ENCODE peak calls at places on chromosomes 13 and 19, in six cellular contexts. I is colonic mucosa, U is tibial artery, J is A549, X is AG10803, O is mucosa of descending colon. B is an unnamed sample.

GRCh38 chr13:48220592-48221300 is 12.3 kb upstream of the ITM2B start:
- DNase-seq in O (no peak), I (no peak), X (no peak), U (no peak), J (no peak), B (no peak)

GRCh38 chr19:11041194-11041593 is 48.1 kb upstream of the LDLR start:
- DNase-seq in U (no peak), O (no peak), X (no peak), I (no peak), J (no peak), B (no peak)

GRCh38 chr13:53005631-53006030 is 23.0 kb upstream of the OLFM4 start:
- DNase-seq in O (no peak), U (no peak), J (no peak), X (no peak), I (no peak), B (no peak)

GRCh38 chr19:15195381-15195964 is 5.3 kb downstream of the NOTCH3 start:
- DNase-seq in I (peak), X (peak), J (peak), O (peak), U (peak), B (no peak)

GRCh38 chr13:34863360-34864135 is 78.5 kb upstream of the NBEA start:
- DNase-seq in J (peak), X (peak), I (no peak), O (no peak), U (no peak), B (no peak)

GRCh38 chr19:27776524-27776923 is 1436.4 kb downstream of the UQCRFS1 start:
- DNase-seq in I (no peak), U (no peak), O (no peak), X (no peak), J (no peak), B (no peak)

GRCh38 chr19:49463960-49464740 is 9.9 kb upstream of the FLT3LG start:
- DNase-seq in X (no peak), O (no peak), I (no peak), U (no peak), J (no peak), B (no peak)

GRCh38 chr13:92379371-92379770 is 847.2 kb upstream of the GPC6 start:
- DNase-seq in U (no peak), O (no peak), J (no peak), I (no peak), X (no peak), B (no peak)

GRCh38 chr19:4007836-4008539 is 452 bp downstream of the PIAS4 start:
- DNase-seq in I (peak), J (no peak), U (no peak), X (no peak), O (peak), B (no peak)

GRCh38 chr19:33460221-33460908 is 61.2 kb downstream of the PEPD start:
- DNase-seq in X (no peak), U (peak), I (no peak), O (no peak), J (no peak), B (peak)

GRCh38 chr13:109209526-109209925 is 576.9 kb downstream of the IRS2 start:
- DNase-seq in O (no peak), U (no peak), J (no peak), I (no peak), X (no peak), B (no peak)

GRCh38 chr19:35963514-35963913 is 27.3 kb downstream of the LRFN3 start:
- DNase-seq in X (peak), O (peak), J (peak), U (no peak), I (no peak), B (peak)

GRCh38 chr13:114167445-114167844 is 11.6 kb upstream of the CFAP97D2 start:
- DNase-seq in U (no peak), O (no peak), J (no peak), X (peak), I (no peak), B (no peak)

GRCh38 chr13:26785845-26786630 is 25.5 kb upstream of the GPR12 start:
- DNase-seq in I (peak), U (no peak), X (peak), J (no peak), O (peak), B (no peak)

GRCh38 chr19:4425531-4425930 is 23.1 kb downstream of the CHAF1A start:
- DNase-seq in U (no peak), J (no peak), I (no peak), X (peak), O (no peak), B (no peak)

GRCh38 chr19:4369888-4370260 is 26.5 kb downstream of the MPND start:
- DNase-seq in I (peak), J (no peak), X (peak), U (peak), O (peak), B (no peak)

GRCh38 chr13:95784161-95784880 is 107.4 kb downstream of the DNAJC3 start:
- DNase-seq in I (no peak), J (peak), U (no peak), O (no peak), X (peak), B (no peak)

GRCh38 chr19:10289167-10289835 is 451 bp upstream of the ICAM5 start:
- DNase-seq in I (peak), X (peak), J (no peak), U (no peak), O (peak), B (peak)

GRCh38 chr19:38710928-38711725 is 33.1 kb downstream of the CAPN12 start:
- DNase-seq in X (no peak), I (no peak), J (no peak), U (no peak), O (no peak), B (no peak)

GRCh38 chr13:46045424-46045823 is 7.1 kb downstream of the ZC3H13 start:
- DNase-seq in O (no peak), X (no peak), I (no peak), J (no peak), U (no peak), B (no peak)

GRCh38 chr19:36136975-36137686 is 2.7 kb upstream of the CAPNS1 start:
- DNase-seq in X (peak), U (peak), I (peak), J (peak), O (peak), B (no peak)

GRCh38 chr13:21012211-21012610 is 49.2 kb downstream of the LATS2 start:
- DNase-seq in J (no peak), X (no peak), O (no peak), U (no peak), I (no peak), B (no peak)

GRCh38 chr19:44626067-44626624 is 12.8 kb downstream of the IGSF23 start:
- DNase-seq in X (peak), J (peak), I (no peak), U (no peak), O (no peak), B (no peak)

GRCh38 chr13:94987869-94988268 is 275.5 kb upstream of the SOX21 start:
- DNase-seq in X (no peak), O (no peak), J (no peak), U (no peak), I (no peak), B (no peak)

GRCh38 chr19:18419699-18420460 is 682 bp downstream of the SSBP4 start:
- DNase-seq in U (peak), J (no peak), I (peak), X (no peak), O (peak), B (no peak)

GRCh38 chr19:12400618-12401502 is at the start of gene ZNF799:
- DNase-seq in O (peak), J (peak), I (peak), X (peak), U (peak), B (peak)

GRCh38 chr13:113060557-113061270 is 44.9 kb upstream of the F7 start:
- DNase-seq in J (no peak), U (no peak), O (no peak), I (no peak), X (no peak), B (no peak)

GRCh38 chr13:113061271-113061625 is 44.3 kb upstream of the F7 start:
- DNase-seq in U (no peak), O (no peak), J (no peak), X (no peak), I (no peak), B (no peak)

GRCh38 chr13:113058988-113059850 is 46.4 kb upstream of the F7 start:
- DNase-seq in O (no peak), I (no peak), X (no peak), J (no peak), U (no peak), B (no peak)

GRCh38 chr13:113058129-113058987 is 47.2 kb upstream of the F7 start:
- DNase-seq in I (no peak), J (no peak), O (no peak), X (no peak), U (no peak), B (no peak)

GRCh38 chr13:113059891-113060290 is 45.7 kb upstream of the F7 start:
- DNase-seq in U (no peak), X (no peak), I (no peak), O (no peak), J (no peak), B (no peak)
- TF ChIP-seq CTCF in U (no peak), X (no peak), I (no peak), O (no peak), J (no peak), B (no peak)

GRCh38 chr19:43503501-43504425 is 783 bp downstream of the PHLDB3 start:
- DNase-seq in J (peak), X (peak), I (peak), U (peak), O (peak), B (peak)
- TF ChIP-seq CTCF in J (peak), X (no peak), I (peak), U (no peak), O (no peak), B (peak)

GRCh38 chr19:46404884-46405658 is 8.3 kb downstream of the CCDC8 start:
- DNase-seq in O (no peak), U (no peak), I (no peak), J (peak), X (no peak), B (no peak)
- TF ChIP-seq CTCF in O (no peak), U (no peak), I (no peak), J (peak), X (peak), B (no peak)

GRCh38 chr19:53196777-53197396 is 3.7 kb upstream of the ZNF665 start:
- DNase-seq in O (peak), I (peak), U (peak), J (no peak), X (peak), B (peak)

GRCh38 chr19:53192771-53193533 is at the start of gene ZNF665:
- DNase-seq in I (peak), X (peak), U (peak), J (no peak), O (peak), B (peak)

GRCh38 chr19:53195265-53195879 is 2.2 kb upstream of the ZNF665 start:
- DNase-seq in I (peak), J (peak), X (peak), U (peak), O (peak), B (no peak)

GRCh38 chr19:53190253-53190652 is 2.9 kb downstream of the ZNF665 start:
- DNase-seq in U (no peak), O (no peak), I (no peak), X (no peak), J (no peak), B (no peak)

GRCh38 chr19:53193534-53194222 is 520 bp upstream of the ZNF665 start:
- DNase-seq in U (no peak), I (no peak), X (no peak), J (no peak), O (no peak), B (no peak)
- TF ChIP-seq CTCF in U (no peak), I (no peak), X (no peak), J (no peak), O (no peak), B (no peak)

GRCh38 chr19:47228937-47229673 is 1.9 kb downstream of the BBC3 start:
- DNase-seq in U (peak), J (no peak), O (no peak), I (peak), X (peak), B (no peak)

GRCh38 chr19:47227347-47228167 is 3.4 kb downstream of the BBC3 start:
- DNase-seq in O (peak), J (peak), I (peak), U (peak), X (peak), B (peak)

GRCh38 chr19:47226426-47227346 is 4.3 kb downstream of the BBC3 start:
- DNase-seq in I (peak), J (peak), U (peak), X (peak), O (peak), B (no peak)

GRCh38 chr19:47228168-47228936 is 2.6 kb downstream of the BBC3 start:
- DNase-seq in I (peak), O (peak), U (peak), X (peak), J (peak), B (no peak)

DNA sequence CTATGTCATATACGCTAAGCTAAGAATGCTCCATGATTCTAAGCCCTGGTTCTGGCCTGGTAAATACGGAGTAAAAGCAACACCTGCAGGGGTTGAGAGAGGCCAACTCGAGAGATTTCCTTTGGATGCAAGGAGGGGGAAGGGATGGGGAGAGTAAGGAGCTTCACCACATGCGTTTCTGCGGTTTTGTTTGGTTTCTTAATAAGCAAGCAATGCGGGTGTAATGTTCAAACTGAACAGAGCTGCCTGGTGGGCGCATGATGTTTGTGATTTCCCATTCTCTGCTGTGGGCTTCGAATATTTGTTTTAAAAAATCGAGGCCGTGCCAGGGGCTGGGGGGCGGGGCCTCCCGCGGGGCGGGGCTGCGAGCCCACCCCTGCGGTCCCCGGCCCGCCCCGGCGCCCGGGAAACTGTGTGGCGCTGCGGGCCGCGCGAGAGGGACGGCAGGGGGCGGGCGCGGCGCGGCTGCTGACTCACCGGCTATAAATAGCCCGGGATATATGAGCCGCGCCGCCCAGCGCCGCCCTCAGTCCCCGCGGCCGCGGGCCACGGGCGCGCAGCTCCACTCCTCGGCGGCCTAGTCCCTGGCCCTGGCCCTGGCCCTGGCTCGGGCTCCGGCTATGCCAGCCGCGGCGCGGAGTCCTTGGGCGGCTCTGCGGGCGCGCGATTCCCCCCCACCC is 5.1 kb downstream of the BBC3 start:
- DNase-seq in O (peak), U (peak), J (peak), I (peak), X (peak), B (peak)
- TF ChIP-seq CTCF in O (peak), U (peak), J (peak), I (no peak), X (peak), B (peak)

GRCh38 chr13:23870356-23871146 is 18.6 kb downstream of the MIPEP start:
- DNase-seq in J (no peak), I (no peak), O (no peak), X (peak), U (no peak), B (no peak)

GRCh38 chr13:23867027-23867491 is 22.1 kb downstream of the MIPEP start:
- DNase-seq in X (peak), O (no peak), J (no peak), I (no peak), U (no peak), B (no peak)

GRCh38 chr13:23876265-23876664 is 12.9 kb downstream of the MIPEP start:
- DNase-seq in X (peak), O (peak), U (no peak), J (no peak), I (no peak), B (no peak)

GRCh38 chr13:23868521-23868920 is 20.7 kb downstream of the MIPEP start:
- DNase-seq in O (no peak), J (no peak), X (peak), U (no peak), I (no peak), B (no peak)

GRCh38 chr13:23871616-23872220 is 17.5 kb downstream of the MIPEP start:
- DNase-seq in I (no peak), U (no peak), J (no peak), O (no peak), X (peak), B (no peak)
- TF ChIP-seq CTCF in I (peak), U (peak), J (peak), O (peak), X (peak), B (peak)

B was measured in osteocyte.